ENCODE peak calls at places on chromosome 7, in five cellular contexts. One of them, this sample, is unnamed.

GRCh38 chr7:105219771-105220160 is 169.0 kb downstream of the SRPK2 start:
- DNase-seq in CD4-positive, alpha-beta T cell: no peak
- DNase-seq in neural crest cell: no peak
- DNase-seq in B cell: no peak
- DNase-seq in lower lobe of right lung: no peak
- DNase-seq in this sample: no peak

GRCh38 chr7:46871516-46871915 is 710.4 kb downstream of the TNS3 start:
- DNase-seq in B cell: no peak
- DNase-seq in lower lobe of right lung: no peak
- DNase-seq in CD4-positive, alpha-beta T cell: no peak
- DNase-seq in neural crest cell: no peak
- DNase-seq in this sample: no peak

GRCh38 chr7:157476201-157476600 is 139.4 kb downstream of the DNAJB6 start:
- DNase-seq in neural crest cell: no peak
- DNase-seq in CD4-positive, alpha-beta T cell: no peak
- DNase-seq in lower lobe of right lung: peak; percentile 16
- DNase-seq in B cell: no peak
- DNase-seq in this sample: no peak

GRCh38 chr7:20310963-20311742 is 19.5 kb upstream of the ITGB8 start:
- DNase-seq in lower lobe of right lung: no peak
- DNase-seq in CD4-positive, alpha-beta T cell: no peak
- DNase-seq in neural crest cell: no peak
- DNase-seq in B cell: no peak
- DNase-seq in this sample: no peak

GRCh38 chr7:40800771-40801170 is 666.0 kb downstream of the SUGCT start:
- DNase-seq in neural crest cell: no peak
- DNase-seq in B cell: no peak
- DNase-seq in CD4-positive, alpha-beta T cell: no peak
- DNase-seq in lower lobe of right lung: no peak
- DNase-seq in this sample: no peak

GRCh38 chr7:33885290-33886005 is 19.9 kb upstream of the BMPER start:
- DNase-seq in CD4-positive, alpha-beta T cell: no peak
- DNase-seq in B cell: no peak
- DNase-seq in neural crest cell: no peak
- DNase-seq in lower lobe of right lung: no peak
- DNase-seq in this sample: no peak

GRCh38 chr7:148941598-148942280 is 57.6 kb upstream of the EZH2 start:
- DNase-seq in B cell: peak; percentile 30
- DNase-seq in CD4-positive, alpha-beta T cell: peak; percentile 46
- DNase-seq in neural crest cell: peak; percentile 66
- DNase-seq in lower lobe of right lung: peak; percentile 76
- DNase-seq in this sample: peak; percentile 79

GRCh38 chr7:44768663-44769361 is 20.2 kb downstream of the ZMIZ2 start:
- DNase-seq in CD4-positive, alpha-beta T cell: no peak
- DNase-seq in lower lobe of right lung: no peak
- DNase-seq in neural crest cell: no peak
- DNase-seq in B cell: no peak
- DNase-seq in this sample: no peak

GRCh38 chr7:155861480-155861868 is 49.2 kb upstream of the SHH start:
- DNase-seq in lower lobe of right lung: no peak
- DNase-seq in neural crest cell: no peak
- DNase-seq in CD4-positive, alpha-beta T cell: no peak
- DNase-seq in B cell: no peak
- DNase-seq in this sample: no peak

GRCh38 chr7:138245682-138246081 is 169.4 kb downstream of the AKR1D1 start:
- DNase-seq in CD4-positive, alpha-beta T cell: no peak
- DNase-seq in B cell: no peak
- DNase-seq in lower lobe of right lung: no peak
- DNase-seq in neural crest cell: no peak
- DNase-seq in this sample: no peak

GRCh38 chr7:3260425-3260762 is 40.7 kb upstream of the SDK1 start:
- DNase-seq in lower lobe of right lung: no peak
- DNase-seq in CD4-positive, alpha-beta T cell: no peak
- DNase-seq in neural crest cell: no peak
- DNase-seq in B cell: no peak
- DNase-seq in this sample: no peak

GRCh38 chr7:151454306-151454705 is 14.4 kb upstream of the CRYGN start:
- DNase-seq in CD4-positive, alpha-beta T cell: no peak
- DNase-seq in B cell: no peak
- DNase-seq in lower lobe of right lung: no peak
- DNase-seq in neural crest cell: no peak
- DNase-seq in this sample: no peak

GRCh38 chr7:33459340-33459751 is 330.0 kb downstream of the BBS9 start:
- DNase-seq in B cell: no peak
- DNase-seq in CD4-positive, alpha-beta T cell: no peak
- DNase-seq in neural crest cell: no peak
- DNase-seq in lower lobe of right lung: no peak
- DNase-seq in this sample: no peak

GRCh38 chr7:135939268-135939667 is 37.9 kb downstream of the MTPN start:
- DNase-seq in CD4-positive, alpha-beta T cell: no peak
- DNase-seq in lower lobe of right lung: no peak
- DNase-seq in neural crest cell: no peak
- DNase-seq in B cell: no peak
- DNase-seq in this sample: no peak

GRCh38 chr7:82605247-82605864 is 161.8 kb upstream of the CACNA2D1 start:
- DNase-seq in B cell: no peak
- DNase-seq in CD4-positive, alpha-beta T cell: no peak
- DNase-seq in lower lobe of right lung: no peak
- DNase-seq in neural crest cell: peak; percentile 16
- DNase-seq in this sample: no peak

GRCh38 chr7:123727071-123727837 is 21.5 kb downstream of the WASL start:
- DNase-seq in CD4-positive, alpha-beta T cell: no peak
- DNase-seq in B cell: no peak
- DNase-seq in neural crest cell: no peak
- DNase-seq in lower lobe of right lung: no peak
- DNase-seq in this sample: no peak

GRCh38 chr7:30659312-30659711 is 22.9 kb downstream of the CRHR2 start:
- DNase-seq in neural crest cell: no peak
- DNase-seq in B cell: no peak
- DNase-seq in CD4-positive, alpha-beta T cell: no peak
- DNase-seq in lower lobe of right lung: no peak
- DNase-seq in this sample: no peak

GRCh38 chr7:24709585-24710360 is 47.5 kb downstream of the GSDME start:
- DNase-seq in B cell: no peak
- DNase-seq in lower lobe of right lung: no peak
- DNase-seq in neural crest cell: no peak
- DNase-seq in CD4-positive, alpha-beta T cell: no peak
- DNase-seq in this sample: no peak

GRCh38 chr7:64879097-64879730 is 23.9 kb upstream of the ZNF273 start:
- DNase-seq in CD4-positive, alpha-beta T cell: no peak
- DNase-seq in neural crest cell: no peak
- DNase-seq in B cell: no peak
- DNase-seq in lower lobe of right lung: no peak
- DNase-seq in this sample: no peak

GRCh38 chr7:32661501-32661900 is 166.2 kb downstream of the AVL9 start:
- DNase-seq in lower lobe of right lung: no peak
- DNase-seq in neural crest cell: no peak
- DNase-seq in CD4-positive, alpha-beta T cell: no peak
- DNase-seq in B cell: no peak
- DNase-seq in this sample: no peak

GRCh38 chr7:84372155-84372621 is 177.6 kb upstream of the SEMA3A start:
- DNase-seq in CD4-positive, alpha-beta T cell: no peak
- DNase-seq in neural crest cell: no peak
- DNase-seq in B cell: no peak
- DNase-seq in lower lobe of right lung: no peak
- DNase-seq in this sample: no peak

GRCh38 chr7:139246905-139247304 is 15.9 kb downstream of the UBN2 start:
- DNase-seq in CD4-positive, alpha-beta T cell: no peak
- DNase-seq in B cell: no peak
- DNase-seq in lower lobe of right lung: no peak
- DNase-seq in neural crest cell: no peak
- DNase-seq in this sample: no peak

GRCh38 chr7:141754939-141755338 is 9.0 kb upstream of the TAS2R3 start:
- DNase-seq in B cell: no peak
- DNase-seq in CD4-positive, alpha-beta T cell: no peak
- DNase-seq in lower lobe of right lung: no peak
- DNase-seq in neural crest cell: no peak
- DNase-seq in this sample: no peak

GRCh38 chr7:106045592-106045991 is 66.5 kb downstream of the SYPL1 start:
- DNase-seq in lower lobe of right lung: no peak
- DNase-seq in B cell: no peak
- DNase-seq in neural crest cell: no peak
- DNase-seq in CD4-positive, alpha-beta T cell: no peak
- DNase-seq in this sample: no peak

GRCh38 chr7:132045481-132045980 is 489.1 kb upstream of the PODXL start:
- DNase-seq in B cell: no peak
- DNase-seq in neural crest cell: no peak
- DNase-seq in CD4-positive, alpha-beta T cell: no peak
- DNase-seq in lower lobe of right lung: no peak
- DNase-seq in this sample: no peak

GRCh38 chr7:86953653-86954336 is 105.7 kb downstream of the ELAPOR2 start:
- DNase-seq in lower lobe of right lung: no peak
- DNase-seq in B cell: no peak
- DNase-seq in neural crest cell: no peak
- DNase-seq in CD4-positive, alpha-beta T cell: no peak
- DNase-seq in this sample: no peak

GRCh38 chr7:464712-465461 is 54.8 kb downstream of the PDGFA start:
- DNase-seq in B cell: no peak
- DNase-seq in neural crest cell: no peak
- DNase-seq in CD4-positive, alpha-beta T cell: no peak
- DNase-seq in lower lobe of right lung: no peak
- DNase-seq in this sample: no peak

GRCh38 chr7:40437498-40437897 is 302.7 kb downstream of the SUGCT start:
- DNase-seq in lower lobe of right lung: no peak
- DNase-seq in B cell: no peak
- DNase-seq in CD4-positive, alpha-beta T cell: no peak
- DNase-seq in neural crest cell: no peak
- DNase-seq in this sample: no peak

GRCh38 chr7:36047254-36047653 is 105.8 kb upstream of the EEPD1 start:
- DNase-seq in CD4-positive, alpha-beta T cell: no peak
- DNase-seq in neural crest cell: no peak
- DNase-seq in B cell: no peak
- DNase-seq in lower lobe of right lung: no peak
- DNase-seq in this sample: no peak
- TF ChIP-seq CTCF in CD4-positive, alpha-beta T cell: no peak
- TF ChIP-seq CTCF in neural crest cell: peak; percentile 22
- TF ChIP-seq CTCF in B cell: no peak
- TF ChIP-seq CTCF in lower lobe of right lung: no peak
- TF ChIP-seq CTCF in this sample: no peak

GRCh38 chr7:18317956-18318355 is 177.6 kb upstream of the HDAC9 start:
- DNase-seq in CD4-positive, alpha-beta T cell: no peak
- DNase-seq in lower lobe of right lung: no peak
- DNase-seq in neural crest cell: no peak
- DNase-seq in B cell: no peak
- DNase-seq in this sample: no peak

GRCh38 chr7:18320422-18320821 is 175.1 kb upstream of the HDAC9 start:
- DNase-seq in CD4-positive, alpha-beta T cell: no peak
- DNase-seq in lower lobe of right lung: no peak
- DNase-seq in neural crest cell: no peak
- DNase-seq in B cell: no peak
- DNase-seq in this sample: no peak

GRCh38 chr7:18315241-18315640 is 180.3 kb upstream of the HDAC9 start:
- DNase-seq in neural crest cell: no peak
- DNase-seq in CD4-positive, alpha-beta T cell: no peak
- DNase-seq in lower lobe of right lung: no peak
- DNase-seq in B cell: no peak
- DNase-seq in this sample: no peak

GRCh38 chr7:18320971-18321567 is 174.5 kb upstream of the HDAC9 start:
- DNase-seq in B cell: peak; percentile 10
- DNase-seq in lower lobe of right lung: no peak
- DNase-seq in neural crest cell: no peak
- DNase-seq in CD4-positive, alpha-beta T cell: no peak
- DNase-seq in this sample: no peak
- TF ChIP-seq CTCF in B cell: peak; percentile 81
- TF ChIP-seq CTCF in lower lobe of right lung: peak; percentile 52
- TF ChIP-seq CTCF in neural crest cell: peak; percentile 74
- TF ChIP-seq CTCF in CD4-positive, alpha-beta T cell: peak; percentile 49
- TF ChIP-seq CTCF in this sample: peak; percentile 75

DNA sequence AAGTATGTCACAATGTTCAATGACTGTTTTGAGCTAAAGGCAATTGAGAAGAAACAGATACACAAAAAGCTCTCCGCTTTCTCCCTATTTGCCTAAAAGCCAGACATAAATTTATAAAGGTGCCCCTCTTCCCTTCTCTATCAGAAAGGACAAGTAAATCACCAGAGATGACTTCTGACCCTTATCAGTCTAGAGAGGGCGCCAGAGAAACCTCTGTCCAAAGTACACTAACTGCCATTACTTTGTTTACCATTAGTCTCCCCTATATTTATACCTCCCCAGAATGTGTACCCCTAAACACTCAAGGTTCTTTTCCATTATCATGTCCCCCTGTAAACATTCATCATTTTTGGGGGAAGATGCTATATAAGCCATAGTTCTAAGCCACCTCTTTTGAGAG is 49.3 kb downstream of the TPK1 start:
- DNase-seq in CD4-positive, alpha-beta T cell: no peak
- DNase-seq in B cell: no peak
- DNase-seq in neural crest cell: no peak
- DNase-seq in lower lobe of right lung: no peak
- DNase-seq in this sample: no peak
- TF ChIP-seq CTCF in CD4-positive, alpha-beta T cell: peak; percentile 55
- TF ChIP-seq CTCF in B cell: peak; percentile 43
- TF ChIP-seq CTCF in neural crest cell: no peak
- TF ChIP-seq CTCF in lower lobe of right lung: peak; percentile 20
- TF ChIP-seq CTCF in this sample: no peak

DNA sequence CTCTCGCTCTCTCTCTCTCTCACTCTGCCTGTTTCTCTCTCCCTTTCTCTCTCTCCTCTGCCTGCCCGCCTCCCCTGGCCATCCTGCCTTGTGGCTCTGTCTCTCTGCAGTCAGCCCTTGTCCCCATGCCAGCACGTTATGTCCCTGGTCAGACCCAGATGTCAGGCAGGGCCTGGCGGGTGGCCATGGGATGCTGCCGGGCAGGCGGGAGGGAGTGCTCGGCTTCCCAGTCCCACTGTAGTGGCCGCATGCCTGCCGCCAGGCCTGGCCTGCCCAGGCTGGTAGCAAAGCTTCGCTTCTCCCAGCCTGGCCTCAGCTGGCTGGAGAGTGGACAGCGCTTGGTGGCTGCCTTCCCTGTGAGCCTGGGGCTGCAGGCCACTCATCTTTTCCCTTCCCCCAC is 121.5 kb upstream of the ZNF716 start:
- DNase-seq in CD4-positive, alpha-beta T cell: no peak
- DNase-seq in B cell: no peak
- DNase-seq in lower lobe of right lung: no peak
- DNase-seq in neural crest cell: no peak
- DNase-seq in this sample: no peak
- TF ChIP-seq CTCF in CD4-positive, alpha-beta T cell: no peak
- TF ChIP-seq CTCF in B cell: no peak
- TF ChIP-seq CTCF in lower lobe of right lung: no peak
- TF ChIP-seq CTCF in neural crest cell: no peak
- TF ChIP-seq CTCF in this sample: no peak

This sample was measured in mesothelial cell of epicardium.